ENCODE peak calls at places on chromosomes 11 and 22, in eight cellular contexts. O is kidney epithelial cell, Q is body of pancreas, X is esophagus squamous epithelium, J is AG04449, L is upper lobe of left lung, I is thoracic aorta, W is ovary. K is an unnamed sample.

GRCh38 chr22:48444320-48445112 is 1383.2 kb downstream of the BRD1 start:
- DNase-seq in L (no peak), I (no peak), W (no peak), X (no peak), J (no peak), O (no peak), Q (no peak), K (no peak)

GRCh38 chr11:59463176-59463575 is 6.4 kb downstream of the OR4D6 start:
- DNase-seq in J (no peak), L (no peak), Q (no peak), X (no peak), I (no peak), O (no peak), W (peak; percentile 43), K (no peak)

GRCh38 chr22:47695176-47695575 is 932.7 kb downstream of the TBC1D22A start:
- DNase-seq in X (no peak), W (no peak), O (no peak), J (no peak), L (no peak), I (no peak), Q (no peak), K (no peak)

GRCh38 chr22:36546932-36547331 is 18.0 kb upstream of the EIF3D start:
- DNase-seq in Q (no peak), X (no peak), J (no peak), I (no peak), L (no peak), W (no peak), O (peak; percentile 85), K (peak; percentile 14)

GRCh38 chr11:69718147-69718546 is 14.3 kb upstream of the FGF19 start:
- DNase-seq in O (no peak), W (no peak), I (no peak), Q (no peak), J (no peak), L (no peak), X (no peak), K (no peak)

GRCh38 chr11:122634507-122634906 is 21.0 kb upstream of the UBASH3B start:
- DNase-seq in Q (no peak), J (no peak), X (no peak), I (no peak), W (no peak), L (peak; percentile 29), O (no peak), K (no peak)

GRCh38 chr11:4459470-4459869 is 10.4 kb downstream of the OR52K2 start:
- DNase-seq in O (no peak), Q (no peak), L (peak; percentile 62), J (no peak), W (peak; percentile 44), X (no peak), I (no peak), K (no peak)

GRCh38 chr11:390175-390574 is 3.8 kb upstream of the PKP3 start:
- DNase-seq in X (no peak), Q (peak; percentile 54), O (no peak), J (no peak), L (no peak), W (no peak), I (no peak), K (no peak)

GRCh38 chr11:83272627-83273026 is 13.5 kb downstream of the CCDC90B start:
- DNase-seq in J (no peak), Q (no peak), W (no peak), O (peak; percentile 23), I (no peak), X (no peak), L (no peak), K (no peak)

GRCh38 chr11:94511932-94512781 is at the start of gene C11orf97:
- DNase-seq in Q (peak; percentile 75), O (no peak), W (peak; percentile 76), J (no peak), X (no peak), I (no peak), L (peak; percentile 67), K (no peak)

GRCh38 chr11:6631356-6631890 is 12.2 kb upstream of the TPP1 start:
- DNase-seq in O (no peak), X (no peak), J (no peak), L (peak; percentile 6), Q (no peak), I (no peak), W (no peak), K (no peak)

GRCh38 chr11:108733479-108734116 is 68.7 kb downstream of the DDX10 start:
- DNase-seq in X (no peak), W (no peak), Q (no peak), I (no peak), J (no peak), L (no peak), O (no peak), K (no peak)

GRCh38 chr22:45977003-45977395 is at the start of gene WNT7B:
- DNase-seq in Q (no peak), J (no peak), L (peak; percentile 58), X (no peak), O (no peak), W (no peak), I (no peak), K (no peak)

GRCh38 chr11:80638296-80638695 is 1197.5 kb upstream of the TENM4 start:
- DNase-seq in X (no peak), L (no peak), J (no peak), I (no peak), Q (no peak), W (no peak), O (peak; percentile 7), K (no peak)

GRCh38 chr11:102911758-102912481 is 37.1 kb upstream of the MMP12 start:
- DNase-seq in J (no peak), I (no peak), W (no peak), L (no peak), X (no peak), Q (no peak), O (no peak), K (no peak)

GRCh38 chr11:102912482-102912830 is 37.7 kb upstream of the MMP12 start:
- DNase-seq in W (no peak), L (no peak), Q (no peak), X (no peak), I (no peak), J (no peak), O (no peak), K (no peak)

GRCh38 chr11:102920118-102920684 is 35.3 kb downstream of the MMP13 start:
- DNase-seq in O (no peak), I (no peak), X (no peak), Q (no peak), J (no peak), L (no peak), W (no peak), K (no peak)

GRCh38 chr11:102914238-102915043 is 39.7 kb upstream of the MMP12 start:
- DNase-seq in Q (peak; percentile 15), J (no peak), L (no peak), X (no peak), O (peak; percentile 28), I (no peak), W (no peak), K (no peak)

DNA sequence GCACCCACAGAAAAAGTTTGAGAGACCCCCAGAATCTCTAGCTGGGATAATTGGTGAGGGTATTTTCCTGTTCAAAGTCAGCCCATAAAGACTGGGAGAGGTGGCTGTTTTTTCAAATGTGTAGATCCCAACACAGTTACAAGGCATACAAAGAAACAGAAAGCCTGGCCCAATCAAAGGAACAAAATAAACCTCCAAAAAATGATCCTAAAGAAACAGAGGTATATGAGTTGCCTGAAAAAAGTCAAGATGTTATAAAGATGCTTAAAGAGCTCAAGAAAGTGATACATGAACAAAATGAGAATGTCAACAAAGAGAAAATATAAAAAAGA is 40.2 kb upstream of the MMP12 start:
- DNase-seq in X (no peak), W (no peak), Q (no peak), O (no peak), I (no peak), L (no peak), J (no peak), K (no peak)
- TF ChIP-seq CTCF in X (no peak), W (no peak), Q (no peak), O (no peak), I (peak; percentile 3), L (no peak), J (no peak), K (no peak)

DNA sequence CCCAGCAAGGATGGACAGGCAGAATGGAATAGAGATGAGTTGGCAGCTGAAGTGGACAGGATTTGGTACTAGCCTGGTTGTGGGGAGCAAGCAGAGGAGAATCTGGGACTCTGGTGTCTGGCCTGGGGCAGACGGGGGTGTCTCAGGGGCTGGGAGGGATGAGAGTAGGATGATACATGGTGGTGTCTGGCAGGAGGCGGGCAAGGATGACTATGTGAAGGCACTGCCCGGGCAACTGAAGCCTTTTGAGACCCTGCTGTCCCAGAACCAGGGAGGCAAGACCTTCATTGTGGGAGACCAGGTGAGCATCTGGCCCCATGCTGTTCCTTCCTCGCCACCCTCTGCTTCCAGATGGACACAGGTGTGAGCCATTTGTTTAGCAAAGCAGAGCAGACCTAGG is 2.3 kb downstream of the GSTP1 start:
- DNase-seq in O (no peak), W (no peak), J (no peak), L (no peak), I (no peak), Q (no peak), X (no peak), K (no peak)
- H3K4me3 ChIP-seq in O (no peak overlapping the region), W (no peak overlapping the region), J (peak overlapping the region; percentile 79), L (no peak overlapping the region), I (no peak overlapping the region), Q (no peak overlapping the region), X (peak overlapping the region; percentile 89), K (no peak overlapping the region)

GRCh38 chr11:111946499-111946898 is 9.4 kb downstream of the DIXDC1 start:
- DNase-seq in J (no peak), L (no peak), I (no peak), O (no peak), Q (no peak), W (no peak), X (no peak), K (no peak)

GRCh38 chr11:111954154-111954553 is 17.0 kb downstream of the DIXDC1 start:
- DNase-seq in J (no peak), Q (no peak), I (no peak), X (no peak), L (no peak), O (no peak), W (no peak), K (no peak)

GRCh38 chr11:111947143-111947542 is 10.0 kb downstream of the DIXDC1 start:
- DNase-seq in O (no peak), I (no peak), L (no peak), X (no peak), Q (no peak), W (no peak), J (no peak), K (no peak)

GRCh38 chr11:111949519-111950426 is 12.6 kb downstream of the DIXDC1 start:
- DNase-seq in X (no peak), J (no peak), Q (no peak), O (no peak), W (no peak), I (no peak), L (no peak), K (no peak)

DNA sequence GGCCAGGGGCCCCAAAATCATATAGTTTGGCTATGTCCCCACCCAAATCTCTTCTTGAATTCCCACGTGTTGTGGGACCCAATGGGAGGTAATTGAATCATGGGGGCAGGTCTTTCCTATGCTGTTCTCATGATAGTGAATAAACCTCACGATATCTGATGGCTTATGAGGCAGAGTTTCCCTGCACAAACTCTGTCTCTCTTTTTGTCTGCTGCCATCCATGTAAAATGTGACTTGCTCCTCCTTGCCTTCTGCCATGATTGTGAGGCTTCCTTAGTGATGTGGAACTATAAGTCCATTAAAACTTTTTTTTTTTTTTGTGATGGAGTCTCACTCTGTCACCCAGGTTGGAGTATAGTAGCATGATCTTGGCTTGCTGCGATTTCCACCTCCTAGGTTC is 14.4 kb downstream of the DIXDC1 start:
- DNase-seq in W (no peak), I (no peak), L (no peak), O (no peak), J (no peak), X (no peak), Q (no peak), K (no peak)
- TF ChIP-seq CTCF in W (no peak), I (no peak), L (no peak), O (no peak), J (no peak), X (no peak), Q (no peak), K (no peak)

GRCh38 chr11:18728658-18729057 is 2.7 kb upstream of the IGSF22 start:
- DNase-seq in J (no peak), W (no peak), Q (no peak), I (no peak), X (no peak), L (no peak), O (no peak), K (no peak)
- H3K4me3 ChIP-seq in J (no peak overlapping the region), W (no peak overlapping the region), Q (no peak overlapping the region), I (no peak overlapping the region), X (no peak overlapping the region), L (no peak overlapping the region), O (no peak overlapping the region), K (no peak overlapping the region)